ENCODE peak calls at places on chromosomes 3 and 15, in six cellular contexts. U is HepG2, B is HCT116, M is K562, I is H1, P is SK-N-SH. T is an unnamed sample.

GRCh38 chr3:38247366-38248035 is 18.1 kb upstream of the SLC22A13 start:
- DNase-seq in U (peak), B (peak), M (no peak), I (no peak), P (no peak), T (peak)

GRCh38 chr15:48063411-48063985 is 57.3 kb upstream of the SLC24A5 start:
- DNase-seq in U (no peak), B (no peak), M (no peak), I (no peak), P (no peak), T (no peak)

GRCh38 chr3:61912158-61912557 is 350.8 kb downstream of the PTPRG start:
- DNase-seq in U (no peak), B (no peak), M (no peak), I (no peak), P (no peak), T (no peak)

GRCh38 chr3:124986153-124987143 is 51.9 kb upstream of the MUC13 start:
- DNase-seq in U (no peak), B (peak), M (peak), I (peak), P (peak), T (peak)

GRCh38 chr3:71050521-71051258 is 532.8 kb downstream of the FOXP1 start:
- DNase-seq in U (peak), B (no peak), M (peak), I (no peak), P (no peak), T (no peak)

GRCh38 chr3:17032407-17033034 is 147.8 kb downstream of the PLCL2 start:
- DNase-seq in U (peak), B (peak), M (peak), I (no peak), P (peak), T (peak)

GRCh38 chr3:46831316-46831715 is 31.9 kb downstream of the MYL3 start:
- DNase-seq in U (no peak), B (no peak), M (no peak), I (no peak), P (no peak), T (no peak)

GRCh38 chr3:171809513-171810277 is 588 bp downstream of the PLD1 start:
- DNase-seq in U (peak), B (no peak), M (peak), I (peak), P (peak), T (no peak)

GRCh38 chr3:186596568-186597287 is 16.1 kb upstream of the AHSG start:
- DNase-seq in U (no peak), B (no peak), M (no peak), I (no peak), P (no peak), T (peak)

GRCh38 chr15:88894348-88894818 is 961 bp downstream of the HAPLN3 start:
- DNase-seq in U (peak), B (no peak), M (peak), I (no peak), P (peak), T (peak)

GRCh38 chr3:118775021-118775420 is 259.6 kb downstream of the IGSF11 start:
- DNase-seq in U (no peak), B (no peak), M (no peak), I (no peak), P (no peak), T (no peak)

GRCh38 chr3:33652736-33653135 is 65.3 kb downstream of the CLASP2 start:
- DNase-seq in U (no peak), B (no peak), M (no peak), I (no peak), P (no peak), T (no peak)

GRCh38 chr3:197002701-197003454 is 26.7 kb downstream of the MELTF start:
- DNase-seq in U (peak), B (peak), M (peak), I (no peak), P (peak), T (peak)

GRCh38 chr3:195835791-195836190 is 24.1 kb upstream of the MUC4 start:
- DNase-seq in U (no peak), B (no peak), M (no peak), I (no peak), P (no peak), T (no peak)

GRCh38 chr3:51686512-51687215 is 15.6 kb downstream of the TEX264 start:
- DNase-seq in U (no peak), B (no peak), M (peak), I (no peak), P (no peak), T (no peak)

GRCh38 chr3:184512621-184513020 is 49.0 kb upstream of the EPHB3 start:
- DNase-seq in U (no peak), B (no peak), M (no peak), I (no peak), P (no peak), T (no peak)

GRCh38 chr3:81923038-81923437 is 161.6 kb upstream of the GBE1 start:
- DNase-seq in U (no peak), B (no peak), M (no peak), I (no peak), P (no peak), T (no peak)

GRCh38 chr3:73813291-73813977 is 188.7 kb upstream of the PDZRN3 start:
- DNase-seq in U (no peak), B (no peak), M (no peak), I (no peak), P (peak), T (peak)

GRCh38 chr15:72116680-72117447 is 1.1 kb downstream of the MYO9A start:
- DNase-seq in U (no peak), B (no peak), M (peak), I (peak), P (no peak), T (no peak)

GRCh38 chr3:58063424-58063823 is 55.2 kb downstream of the FLNB start:
- DNase-seq in U (no peak), B (no peak), M (no peak), I (no peak), P (no peak), T (no peak)

GRCh38 chr3:106573605-106574004 is 704.8 kb upstream of the CBLB start:
- DNase-seq in U (no peak), B (no peak), M (no peak), I (no peak), P (no peak), T (no peak)

GRCh38 chr3:8318002-8318649 is 183.5 kb upstream of the LMCD1 start:
- DNase-seq in U (no peak), B (no peak), M (no peak), I (no peak), P (no peak), T (no peak)

GRCh38 chr15:74317820-74318375 is 49.5 kb downstream of the CYP11A1 start:
- DNase-seq in U (no peak), B (no peak), M (no peak), I (no peak), P (peak), T (no peak)

GRCh38 chr15:80730931-80731330 is 35.8 kb downstream of the ABHD17C start:
- DNase-seq in U (no peak), B (no peak), M (no peak), I (no peak), P (no peak), T (no peak)

GRCh38 chr15:30962079-30962478 is 29.3 kb downstream of the MTMR10 start:
- DNase-seq in U (no peak), B (no peak), M (no peak), I (no peak), P (no peak), T (no peak)

GRCh38 chr15:50881121-50882048 is 27.1 kb upstream of the AP4E1 start:
- DNase-seq in U (peak), B (no peak), M (no peak), I (no peak), P (no peak), T (no peak)

GRCh38 chr3:82739390-82739789 is 977.9 kb upstream of the GBE1 start:
- DNase-seq in U (no peak), B (no peak), M (no peak), I (no peak), P (no peak), T (no peak)

GRCh38 chr15:56832125-56832524 is 86.3 kb upstream of the TCF12 start:
- DNase-seq in U (no peak), B (no peak), M (no peak), I (no peak), P (no peak), T (peak)

GRCh38 chr3:38548154-38548931 is 52.2 kb downstream of the EXOG start:
- DNase-seq in U (no peak), B (no peak), M (no peak), I (no peak), P (no peak), T (peak)

GRCh38 chr15:73991260-73991659 is 835 bp downstream of the STOML1 start:
- DNase-seq in U (no peak), B (no peak), M (no peak), I (no peak), P (no peak), T (no peak)

GRCh38 chr3:66153961-66154923 is 66.6 kb upstream of the SLC25A26 start:
- DNase-seq in U (no peak), B (no peak), M (no peak), I (no peak), P (peak), T (no peak)

DNA sequence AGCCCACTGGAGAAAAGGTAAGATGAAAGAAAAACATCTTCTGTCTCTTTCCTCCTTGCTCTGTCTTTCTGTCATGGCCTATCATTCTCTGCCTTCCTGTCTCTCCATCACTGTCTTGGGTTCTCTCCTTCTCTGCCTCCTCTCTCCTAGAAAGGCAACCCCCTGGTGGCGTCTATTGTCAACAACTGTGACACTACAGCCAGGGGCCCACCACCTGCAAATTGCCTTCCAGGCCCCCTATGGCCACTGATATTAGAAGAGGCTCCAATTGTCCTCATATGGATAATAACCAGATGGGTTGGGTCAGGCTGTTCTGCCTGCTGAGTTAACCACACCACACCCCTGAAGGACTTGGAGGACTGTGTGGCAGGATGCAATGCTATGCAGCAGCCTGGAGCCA is 665.0 kb downstream of the NTRK3 start:
- DNase-seq in U (no peak), B (no peak), M (no peak), I (no peak), P (no peak), T (no peak)
- TF ChIP-seq JUND in U (no peak), B (no peak), M (no peak), I (no peak), P (no peak), T (no peak)

DNA sequence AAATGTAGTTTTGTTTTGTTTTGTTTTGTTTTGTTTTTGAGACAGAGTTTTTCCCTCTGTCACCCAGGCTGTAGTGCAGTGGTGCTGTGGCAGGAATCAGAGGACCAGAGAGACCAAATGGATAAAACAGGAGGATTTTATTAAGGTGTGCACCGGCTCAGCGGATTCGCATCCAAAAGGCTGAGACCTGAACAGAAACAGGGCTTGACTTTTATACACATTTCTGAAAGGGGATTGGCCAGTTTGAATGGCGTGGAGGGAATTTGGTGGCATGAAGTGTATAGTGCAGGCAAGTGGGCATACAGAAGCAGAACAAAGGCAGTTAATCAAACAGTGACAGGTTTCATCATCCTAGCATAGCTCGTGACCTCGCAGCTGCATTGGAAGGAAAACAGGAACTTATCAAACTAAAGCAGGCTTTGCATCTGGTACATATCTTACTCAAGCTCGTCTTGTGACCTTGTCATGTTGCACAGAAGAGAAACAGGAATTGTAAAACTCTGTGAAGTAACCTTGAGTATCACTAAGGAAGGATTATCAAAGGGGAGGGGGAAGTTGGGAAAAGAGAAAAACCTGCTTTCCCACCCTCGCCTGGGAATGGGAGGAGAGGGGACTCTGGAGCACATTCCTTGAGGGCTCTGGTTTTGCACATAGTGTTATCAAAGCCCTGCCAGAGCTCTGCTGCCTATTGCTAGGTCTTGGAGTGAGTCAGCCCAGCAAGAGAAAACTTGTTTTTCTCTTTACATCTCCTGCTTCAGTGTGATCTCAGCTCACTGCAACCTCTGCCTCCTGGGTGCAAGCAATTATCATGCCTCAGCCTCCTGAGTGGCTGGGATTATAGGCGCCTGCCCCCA is 38.5 kb downstream of the C3orf62 start:
- DNase-seq in U (peak), B (no peak), M (peak), I (no peak), P (no peak), T (no peak)
- TF ChIP-seq JUND in U (no peak), B (no peak), M (peak), I (no peak), P (no peak), T (no peak)

DNA sequence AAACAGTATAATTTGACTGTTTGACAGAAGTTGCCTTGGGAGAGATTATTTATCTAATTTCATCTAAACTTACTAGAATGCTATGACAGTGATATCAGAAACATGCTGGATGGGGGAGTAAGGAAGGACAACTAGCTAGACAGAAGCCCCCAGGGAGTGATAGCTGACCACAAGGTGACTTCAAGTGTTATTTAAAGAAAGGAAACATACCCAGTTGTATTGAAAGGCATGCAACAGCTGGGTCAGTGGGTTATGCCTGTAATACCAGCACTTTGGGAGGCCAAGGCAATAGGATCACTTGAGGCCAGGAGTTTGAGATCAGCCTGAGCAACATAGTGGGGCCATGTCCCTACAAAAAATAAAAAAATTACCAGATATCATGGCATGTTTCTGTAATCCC is 69.6 kb downstream of the SLC49A4 start:
- DNase-seq in U (no peak), B (no peak), M (no peak), I (no peak), P (no peak), T (no peak)
- TF ChIP-seq JUND in U (no peak), B (no peak), M (no peak), I (no peak), P (no peak), T (no peak)

GRCh38 chr3:140290105-140290504 is 355.1 kb downstream of the CLSTN2 start:
- DNase-seq in U (no peak), B (no peak), M (no peak), I (no peak), P (no peak), T (peak)
- TF ChIP-seq JUND in U (no peak), B (no peak), M (no peak), I (no peak), P (no peak), T (no peak)

GRCh38 chr3:139732729-139733128 is 55.0 kb upstream of the NMNAT3 start:
- DNase-seq in U (no peak), B (no peak), M (no peak), I (no peak), P (no peak), T (no peak)

GRCh38 chr3:139728414-139728813 is 50.6 kb upstream of the NMNAT3 start:
- DNase-seq in U (no peak), B (no peak), M (no peak), I (no peak), P (no peak), T (no peak)
- TF ChIP-seq JUND in U (no peak), B (no peak), M (no peak), I (no peak), P (no peak), T (no peak)

GRCh38 chr3:129783470-129783869 is 110.0 kb downstream of the TMCC1 start:
- DNase-seq in U (no peak), B (no peak), M (no peak), I (no peak), P (no peak), T (no peak)

GRCh38 chr3:129773942-129774663 is 119.4 kb downstream of the TMCC1 start:
- DNase-seq in U (no peak), B (no peak), M (peak), I (no peak), P (no peak), T (no peak)

GRCh38 chr3:129775870-129776269 is 117.6 kb downstream of the TMCC1 start:
- DNase-seq in U (no peak), B (no peak), M (no peak), I (no peak), P (no peak), T (no peak)

DNA sequence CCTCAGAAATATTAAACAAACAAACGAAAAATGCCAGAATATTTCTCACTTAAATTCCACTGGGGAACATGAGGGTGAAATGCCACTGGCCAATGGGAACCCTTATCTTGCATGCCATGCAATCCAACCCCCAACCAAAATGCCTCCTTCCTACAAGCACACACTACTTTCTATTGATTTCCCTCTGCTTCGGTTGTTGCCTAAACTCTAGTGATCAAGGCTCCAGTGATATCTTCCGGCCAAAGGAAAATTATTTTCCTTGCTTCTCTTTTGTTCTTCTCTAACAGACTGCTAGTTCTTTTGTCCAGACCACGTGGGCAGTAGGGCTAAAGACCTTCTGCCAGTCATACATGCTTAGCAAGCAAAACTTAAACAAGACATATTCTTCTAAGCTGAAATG is 115.7 kb downstream of the TMCC1 start:
- DNase-seq in U (no peak), B (no peak), M (no peak), I (no peak), P (no peak), T (no peak)
- TF ChIP-seq JUND in U (no peak), B (no peak), M (no peak), I (no peak), P (no peak), T (no peak)

DNA sequence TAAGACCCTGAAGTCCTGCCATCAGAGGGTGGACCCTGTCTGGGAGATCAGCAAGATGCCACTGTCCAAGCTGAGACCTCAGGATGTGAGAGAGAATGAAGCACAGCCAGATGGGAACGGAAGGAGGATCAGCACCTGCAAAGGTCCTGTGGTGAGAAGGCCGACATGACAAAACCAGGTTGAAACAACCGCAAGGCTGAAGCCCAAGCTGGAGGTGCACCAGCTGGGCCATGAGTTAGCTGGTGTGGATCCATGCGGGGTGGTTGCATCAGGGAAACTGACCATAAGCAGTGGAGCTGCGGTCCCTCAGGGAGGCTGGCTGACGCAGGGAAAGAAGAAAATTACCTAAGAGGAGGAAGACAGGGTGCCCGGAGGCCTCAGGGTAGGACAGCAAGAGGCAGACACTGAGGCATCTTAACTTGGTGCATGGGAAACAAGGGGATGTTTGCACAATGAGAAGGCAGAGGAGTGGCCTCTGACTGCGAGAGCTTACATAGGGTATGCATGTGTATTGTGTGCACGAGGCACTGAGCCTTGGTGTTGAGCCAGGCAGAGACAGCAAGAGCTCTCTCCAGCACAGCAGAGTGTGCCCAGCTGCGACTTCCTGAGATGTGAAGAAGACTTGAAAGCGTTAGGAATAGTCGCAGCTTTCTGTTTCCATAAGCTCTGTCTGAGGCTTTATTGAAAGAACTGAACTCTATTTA is 497.7 kb downstream of the OCA2 start:
- DNase-seq in U (no peak), B (no peak), M (no peak), I (no peak), P (no peak), T (no peak)
- TF ChIP-seq JUND in U (no peak), B (no peak), M (no peak), I (no peak), P (no peak), T (no peak)

GRCh38 chr15:100438570-100438969 is 90.2 kb downstream of the CERS3 start:
- DNase-seq in U (no peak), B (no peak), M (no peak), I (no peak), P (peak), T (peak)
- TF ChIP-seq JUND in U (no peak), B (no peak), M (no peak), I (no peak), P (no peak), T (no peak)